ENCODE peak calls at places on chromosomes 6 and 20, in eight cellular contexts. L is IMR-90, G is WTC11, I is A549, S is GM12878, N is HepG2, D is K562, Z is H1. R is an unnamed sample.

GRCh38 chr6:96899019-96899418 is 1.3 kb upstream of the NDUFAF4 start:
- DNase-seq in Z (no peak), S (no peak), I (peak), L (peak), D (no peak), G (no peak), N (peak), R (peak)

GRCh38 chr6:34598725-34599124 is 42.6 kb upstream of the SPDEF start:
- DNase-seq in S (no peak), D (no peak), Z (no peak), L (peak), G (no peak), I (no peak), N (no peak), R (no peak)

GRCh38 chr6:45714795-45715507 is 300.7 kb downstream of the CLIC5 start:
- DNase-seq in L (peak), G (peak), N (peak), I (peak), Z (peak), S (peak), D (peak), R (peak)

GRCh38 chr6:106976270-106976669 is 1.7 kb upstream of the CD24 start:
- DNase-seq in Z (no peak), S (no peak), I (no peak), L (no peak), G (no peak), N (no peak), D (no peak), R (no peak)

GRCh38 chr6:120411394-120411793 is 922.9 kb downstream of the TBC1D32 start:
- DNase-seq in I (no peak), L (no peak), Z (no peak), D (no peak), N (no peak), G (no peak), S (no peak), R (no peak)

GRCh38 chr20:44056010-44056698 is 130.8 kb downstream of the JPH2 start:
- DNase-seq in S (no peak), D (peak), N (peak), I (peak), L (no peak), Z (peak), G (peak), R (peak)

GRCh38 chr20:63067721-63068560 is 61.2 kb upstream of the BHLHE23 start:
- DNase-seq in S (no peak), L (no peak), Z (no peak), G (no peak), D (no peak), I (no peak), N (no peak), R (no peak)

GRCh38 chr20:47126709-47127108 is 229.8 kb downstream of the ZMYND8 start:
- DNase-seq in N (no peak), G (no peak), S (no peak), D (no peak), I (no peak), L (peak), Z (no peak), R (no peak)

GRCh38 chr6:90508753-90509152 is 78.1 kb downstream of the MAP3K7 start:
- DNase-seq in L (no peak), G (peak), I (no peak), S (no peak), N (no peak), Z (peak), D (no peak), R (no peak)

GRCh38 chr20:44930517-44931168 is 20.8 kb downstream of the PABPC1L start:
- DNase-seq in L (no peak), D (no peak), Z (no peak), N (no peak), G (no peak), I (no peak), S (no peak), R (no peak)

GRCh38 chr6:137160763-137161162 is 12.7 kb downstream of the IL22RA2 start:
- DNase-seq in I (no peak), G (no peak), Z (no peak), S (no peak), N (no peak), L (peak), D (no peak), R (no peak)

GRCh38 chr6:80976336-80976735 is 776.1 kb downstream of the TENT5A start:
- DNase-seq in I (no peak), D (no peak), N (no peak), S (no peak), G (no peak), Z (no peak), L (no peak), R (no peak)

DNA sequence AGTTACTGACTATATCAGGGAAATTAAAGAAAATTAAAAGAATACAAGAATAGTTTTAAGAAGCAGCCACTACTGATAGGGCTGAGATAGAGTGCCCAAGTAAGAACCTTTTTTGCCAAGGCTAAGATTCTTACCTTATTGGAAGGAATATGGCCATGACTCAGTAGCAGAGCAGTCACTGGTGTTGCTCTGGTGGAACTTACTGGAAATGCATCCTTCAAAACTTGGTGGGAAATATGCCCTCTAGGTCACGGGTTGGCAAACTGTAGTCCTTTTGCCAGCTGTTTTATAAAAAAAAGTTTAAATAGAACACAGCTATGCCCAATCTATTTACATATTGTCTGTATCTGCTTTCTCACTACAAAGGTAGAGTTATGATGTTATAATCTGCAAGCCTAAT is 6.0 kb downstream of the HSF2 start:
- DNase-seq in L (peak), Z (no peak), S (no peak), N (no peak), G (no peak), D (no peak), I (no peak), R (peak)
- TF ChIP-seq USF2 in L (no peak), Z (no peak), S (no peak), N (no peak), G (no peak), D (no peak), I (no peak), R (no peak)

GRCh38 chr20:645318-646106 is 7.5 kb downstream of the SRXN1 start:
- DNase-seq in N (peak), D (peak), I (peak), L (peak), S (peak), G (peak), Z (peak), R (peak)
- TF ChIP-seq USF2 in N (peak), D (no peak), I (no peak), L (no peak), S (no peak), G (no peak), Z (no peak), R (no peak)

GRCh38 chr20:2403291-2404052 is 22.8 kb downstream of the TGM6 start:
- DNase-seq in D (no peak), I (no peak), G (no peak), L (no peak), S (no peak), N (no peak), Z (no peak), R (no peak)

GRCh38 chr20:2405693-2406065 is 25.0 kb downstream of the TGM6 start:
- DNase-seq in I (no peak), S (no peak), N (no peak), D (no peak), G (no peak), L (no peak), Z (no peak), R (no peak)

GRCh38 chr20:2402271-2402980 is 21.7 kb downstream of the TGM6 start:
- DNase-seq in N (peak), Z (no peak), L (peak), G (no peak), D (no peak), S (no peak), I (peak), R (peak)

GRCh38 chr20:2408111-2408510 is 27.4 kb downstream of the TGM6 start:
- DNase-seq in Z (no peak), S (no peak), L (no peak), G (no peak), I (no peak), N (no peak), D (no peak), R (no peak)
- TF ChIP-seq USF2 in Z (no peak), S (no peak), L (no peak), G (no peak), I (no peak), N (no peak), D (no peak), R (no peak)

GRCh38 chr6:168217880-168218537 is 101.6 kb downstream of the DACT2 start:
- DNase-seq in N (no peak), G (no peak), L (no peak), D (no peak), S (no peak), Z (no peak), I (no peak), R (no peak)

GRCh38 chr6:168217216-168217879 is 102.2 kb downstream of the DACT2 start:
- DNase-seq in G (no peak), I (no peak), L (no peak), S (no peak), D (no peak), Z (no peak), N (no peak), R (no peak)

GRCh38 chr6:168221000-168221399 is 98.6 kb downstream of the DACT2 start:
- DNase-seq in I (no peak), S (no peak), D (no peak), Z (no peak), L (no peak), N (no peak), G (no peak), R (no peak)

GRCh38 chr6:168219804-168220203 is 99.8 kb downstream of the DACT2 start:
- DNase-seq in D (no peak), N (no peak), S (no peak), G (no peak), Z (no peak), L (no peak), I (no peak), R (no peak)

GRCh38 chr6:168219167-168219566 is 100.4 kb downstream of the DACT2 start:
- DNase-seq in D (no peak), L (no peak), I (no peak), S (no peak), G (no peak), N (no peak), Z (no peak), R (no peak)
- TF ChIP-seq USF2 in D (no peak), L (no peak), I (no peak), S (no peak), G (no peak), N (no peak), Z (no peak), R (no peak)

DNA sequence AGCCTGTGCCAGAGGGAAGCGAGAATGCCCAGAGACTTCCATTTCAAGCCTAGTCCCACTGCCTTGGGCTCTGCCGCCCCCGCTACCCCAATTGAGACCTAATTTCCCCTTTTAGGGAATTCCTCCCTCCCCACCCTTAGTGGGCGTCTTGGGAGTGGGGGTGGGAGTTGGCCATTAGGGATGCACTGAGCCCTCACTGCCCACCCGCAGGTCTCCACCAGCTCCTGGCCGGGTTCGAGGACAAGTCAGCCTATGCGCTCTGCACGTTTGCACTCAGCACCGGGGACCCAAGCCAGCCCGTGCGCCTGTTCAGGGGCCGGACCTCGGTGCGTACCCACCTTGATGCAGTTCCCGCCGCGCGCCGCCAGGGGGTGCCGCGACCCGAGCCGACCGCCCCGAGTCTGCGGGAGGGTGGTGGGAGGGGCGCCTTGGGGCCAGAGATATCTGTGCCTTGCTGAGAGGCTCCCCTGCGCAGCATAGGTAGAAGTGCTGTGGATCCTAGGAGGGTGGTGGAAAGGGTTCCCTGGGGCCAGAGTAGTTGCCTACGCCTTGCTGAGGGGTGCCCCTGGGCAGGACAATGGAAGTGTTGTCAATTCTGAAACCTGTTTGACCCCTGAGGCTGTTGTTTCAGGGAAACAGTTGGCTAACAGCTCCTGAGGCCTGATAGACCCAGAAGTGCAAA is 9.2 kb downstream of the ITPA start:
- DNase-seq in D (peak), Z (peak), G (peak), S (no peak), N (peak), L (no peak), I (peak), R (peak)
- TF ChIP-seq USF2 in D (no peak), Z (no peak), G (no peak), S (no peak), N (no peak), L (no peak), I (no peak), R (no peak)

DNA sequence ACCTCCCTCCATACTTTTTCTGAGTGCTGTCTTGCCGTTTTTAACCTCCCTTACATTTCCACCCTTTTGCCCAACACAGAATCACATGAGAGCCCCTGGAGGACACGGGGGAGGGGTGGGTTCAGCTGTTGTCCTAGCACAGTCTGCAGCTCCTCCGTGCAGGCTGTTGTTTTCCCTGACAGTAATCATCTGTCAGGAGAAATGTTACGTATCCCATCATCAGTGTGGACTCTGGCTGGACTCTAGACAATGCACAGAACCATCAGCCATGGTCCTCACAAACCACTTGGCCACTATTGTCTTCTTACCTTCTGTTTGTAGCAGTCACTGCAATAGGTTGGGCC is 92.1 kb downstream of the RIN2 start:
- DNase-seq in G (no peak), L (no peak), S (no peak), D (no peak), I (no peak), N (no peak), Z (no peak), R (peak)
- TF ChIP-seq USF2 in G (no peak), L (no peak), S (no peak), D (no peak), I (no peak), N (no peak), Z (no peak), R (no peak)

R was measured in SK-N-SH.